ENCODE peak calls at places on chromosomes 3 and 15, in four cellular contexts. U is renal cortical epithelial cell; Q is activated CD4-positive, alpha-beta T cell treated with anti-CD3 and anti-CD28 coated beads for 4 hours; F is fibroblast of pulmonary artery. N is an unnamed sample.

GRCh38 chr15:58306591-58307312 is 125.0 kb upstream of the LIPC start:
- DNase-seq in U (peak), Q (no peak), F (peak), N (no peak)

GRCh38 chr3:174931969-174932368 is 72.8 kb downstream of the NAALADL2 start:
- DNase-seq in F (no peak), Q (no peak), U (no peak), N (no peak)

GRCh38 chr15:55741592-55742497 is 1.1 kb downstream of the PRTG start:
- DNase-seq in Q (peak), U (no peak), F (no peak), N (no peak)

GRCh38 chr3:5314897-5315296 is 127.4 kb downstream of the EDEM1 start:
- DNase-seq in F (no peak), U (peak), Q (no peak), N (no peak)

GRCh38 chr15:38651328-38652038 is 86.9 kb upstream of the RASGRP1 start:
- DNase-seq in F (no peak), Q (peak), U (no peak), N (no peak)

GRCh38 chr3:354433-354832 is 157.9 kb downstream of the CHL1 start:
- DNase-seq in U (peak), F (peak), Q (peak), N (peak)

GRCh38 chr15:23035964-23036566 is 3.3 kb downstream of the TUBGCP5 start:
- DNase-seq in F (peak), Q (peak), U (peak), N (peak)

GRCh38 chr3:185215873-185216586 is 37.8 kb downstream of the EHHADH start:
- DNase-seq in F (peak), Q (no peak), U (peak), N (no peak)

GRCh38 chr3:172174396-172175253 is 135.2 kb downstream of the FNDC3B start:
- DNase-seq in U (no peak), F (no peak), Q (no peak), N (no peak)

GRCh38 chr3:126956361-126956760 is 26.6 kb upstream of the PLXNA1 start:
- DNase-seq in F (no peak), U (no peak), Q (no peak), N (no peak)

GRCh38 chr15:73965730-73966103 is 26.4 kb downstream of the STOML1 start:
- DNase-seq in U (peak), F (no peak), Q (peak), N (no peak)

GRCh38 chr3:179898024-179898423 is 138.7 kb downstream of the PEX5L start:
- DNase-seq in U (peak), F (peak), Q (no peak), N (peak)

GRCh38 chr15:48946088-48946839 is 17.5 kb downstream of the SHC4 start:
- DNase-seq in U (peak), Q (no peak), F (peak), N (no peak)

GRCh38 chr3:168512802-168513201 is 417.1 kb upstream of the GOLIM4 start:
- DNase-seq in U (no peak), Q (no peak), F (no peak), N (no peak)

GRCh38 chr15:100210338-100210737 is 131.4 kb downstream of the ADAMTS17 start:
- DNase-seq in F (no peak), Q (no peak), U (no peak), N (no peak)

GRCh38 chr3:187456268-187456667 is 88.1 kb downstream of the RTP4 start:
- DNase-seq in U (peak), Q (no peak), F (peak), N (no peak)

GRCh38 chr3:32502089-32502943 is at the start of gene CMTM6:
- DNase-seq in F (peak), Q (peak), U (peak), N (no peak)

GRCh38 chr3:186930143-186930638 is at the start of gene ST6GAL1:
- DNase-seq in Q (peak), F (peak), U (no peak), N (peak)

GRCh38 chr15:75200765-75201608 is 695 bp upstream of the C15orf39 start:
- DNase-seq in U (peak), Q (peak), F (peak), N (no peak)

GRCh38 chr3:177452487-177452886 is 255.2 kb upstream of the TBL1XR1 start:
- DNase-seq in U (peak), F (peak), Q (no peak), N (no peak)

GRCh38 chr15:73633991-73634495 is 854 bp upstream of the NPTN start:
- DNase-seq in U (peak), F (peak), Q (peak), N (no peak)

GRCh38 chr15:85142324-85142723 is 160.7 kb downstream of the PDE8A start:
- DNase-seq in F (peak), Q (no peak), U (peak), N (no peak)

GRCh38 chr3:65126527-65127440 is 439.0 kb upstream of the ADAMTS9 start:
- DNase-seq in U (peak), Q (no peak), F (peak), N (no peak)

GRCh38 chr3:148606979-148607378 is 90.7 kb upstream of the AGTR1 start:
- DNase-seq in Q (no peak), U (no peak), F (peak), N (no peak)

GRCh38 chr3:101521251-101521701 is 8.3 kb upstream of the SENP7 start:
- DNase-seq in F (no peak), U (no peak), Q (peak), N (no peak)

GRCh38 chr3:184546252-184546651 is 15.3 kb upstream of the EPHB3 start:
- DNase-seq in U (no peak), F (no peak), Q (no peak), N (no peak)

GRCh38 chr15:70249616-70250015 is 151.9 kb upstream of the TLE3 start:
- DNase-seq in Q (no peak), F (no peak), U (no peak), N (no peak)

GRCh38 chr15:45165536-45165935 is 22.2 kb downstream of the SHF start:
- DNase-seq in Q (no peak), F (no peak), U (no peak), N (no peak)

GRCh38 chr3:63918321-63918720 is 6.1 kb upstream of the SCAANT1 start:
- DNase-seq in U (peak), F (peak), Q (no peak), N (no peak)

GRCh38 chr3:25817638-25818037 is 27.7 kb downstream of the OXSM start:
- DNase-seq in F (no peak), U (no peak), Q (no peak), N (no peak)

GRCh38 chr3:193710286-193711164 is 117.5 kb downstream of the OPA1 start:
- DNase-seq in F (no peak), Q (no peak), U (no peak), N (no peak)